ENCODE peak calls at places on chromosomes 12 and 14, in ten cellular contexts. B is progenitor cell of endocrine pancreas, K is GM13976, M is OCI-LY7, T is heart right ventricle, D is epithelial cell of esophagus, Q is foreskin fibroblast, J is psoas muscle, A is tibial artery, E is lung. V is an unnamed sample.
A peak's percentile ranks its signal among the peaks of the same experiment; 100 is the strongest.

GRCh38 chr14:24428628-24429394 is 657 bp downstream of the CBLN3 start:
- DNase-seq in J (no peak), E (no peak), K (no peak), A (no peak), D (no peak), M (no peak), T (no peak), B (no peak), Q (no peak), V (no peak)

GRCh38 chr12:125208942-125209341 is 143.7 kb downstream of the AACS start:
- DNase-seq in M (no peak), B (no peak), A (no peak), T (no peak), D (no peak), Q (no peak), E (no peak), K (no peak), J (no peak), V (no peak)

GRCh38 chr12:109680521-109681030 is 33.0 kb upstream of the FAM222A start:
- DNase-seq in T (no peak), K (no peak), B (no peak), M (no peak), A (no peak), D (no peak), E (no peak), J (no peak), Q (no peak), V (no peak)

GRCh38 chr14:39203659-39204606 is 28.9 kb downstream of the PNN start:
- DNase-seq in Q (no peak), K (no peak), M (no peak), J (no peak), D (peak; percentile 87), E (no peak), A (no peak), T (no peak), B (no peak), V (no peak)

GRCh38 chr14:61177279-61178225 is 103.6 kb downstream of the TMEM30B start:
- DNase-seq in D (peak; percentile 77), M (no peak), B (no peak), A (no peak), J (no peak), T (no peak), K (no peak), Q (no peak), E (no peak), V (no peak)

GRCh38 chr12:94074970-94075695 is 73.2 kb upstream of the PLXNC1 start:
- DNase-seq in K (peak; percentile 25), J (peak; percentile 65), Q (peak; percentile 79), E (peak; percentile 68), T (peak; percentile 73), B (no peak), A (peak; percentile 80), M (peak; percentile 8), D (peak; percentile 88), V (no peak)

GRCh38 chr12:130976171-130976720 is 22.5 kb downstream of the ADGRD1 start:
- DNase-seq in A (no peak), J (no peak), Q (no peak), T (no peak), K (no peak), M (no peak), D (no peak), E (no peak), B (no peak), V (no peak)

GRCh38 chr12:105419606-105420005 is 89.1 kb downstream of the C12orf75 start:
- DNase-seq in E (no peak), B (no peak), D (no peak), T (no peak), M (no peak), Q (no peak), K (no peak), J (no peak), A (no peak), V (no peak)

GRCh38 chr14:95979339-95980042 is 59.7 kb upstream of the C14orf132 start:
- DNase-seq in A (no peak), E (no peak), B (no peak), K (no peak), T (no peak), J (no peak), D (no peak), M (peak; percentile 33), Q (no peak), V (no peak)

GRCh38 chr14:93042968-93043940 is 72.5 kb downstream of the ITPK1 start:
- DNase-seq in A (peak; percentile 57), E (peak; percentile 90), M (no peak), K (peak; percentile 61), T (peak; percentile 72), D (peak; percentile 95), B (no peak), J (peak; percentile 53), Q (peak; percentile 74), V (no peak)

DNA sequence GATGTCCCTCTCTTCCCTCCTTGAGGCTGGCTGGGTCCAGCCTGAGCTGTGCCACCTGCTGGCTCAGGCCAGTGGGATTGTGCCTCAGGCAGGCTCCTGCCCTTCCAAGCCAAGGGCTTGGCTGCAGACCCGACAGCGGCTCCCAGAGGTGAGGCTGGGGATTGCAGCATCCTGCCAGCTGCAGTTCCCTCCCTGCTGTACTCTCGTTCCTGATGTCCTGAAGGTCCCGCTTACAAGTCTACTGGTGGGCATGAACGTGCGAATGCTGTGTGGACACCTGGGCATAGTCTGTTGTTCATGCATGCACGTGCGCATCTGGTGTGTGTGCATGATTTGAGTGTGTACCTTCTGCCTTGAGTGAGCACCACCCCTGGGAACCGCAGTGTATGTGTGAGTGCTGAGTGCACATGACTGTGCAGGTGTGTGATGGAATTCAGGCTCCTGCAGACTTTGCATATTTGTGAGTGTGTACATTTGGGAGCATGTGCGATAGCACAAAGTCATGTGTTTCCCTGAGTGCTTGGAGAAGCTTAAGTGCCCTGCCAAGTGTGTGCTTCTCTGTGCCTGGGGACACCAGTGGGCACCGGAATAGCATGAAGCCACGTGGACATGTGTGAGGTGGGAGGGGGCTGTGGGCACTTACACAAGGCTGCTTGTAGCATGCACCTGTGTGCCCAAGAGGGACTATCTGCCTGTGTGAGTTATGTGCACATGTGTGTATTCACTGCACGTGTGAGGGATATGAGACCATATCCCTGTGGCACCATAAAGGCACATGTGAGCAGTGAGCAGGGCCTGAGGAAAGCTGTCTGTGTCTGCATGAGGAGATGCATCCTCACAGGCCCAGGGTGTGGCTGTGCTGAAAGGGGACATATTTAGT is 19.3 kb upstream of the KRT7 start:
- DNase-seq in Q (peak; percentile 75), B (peak; percentile 79), M (peak; percentile 49), E (peak; percentile 85), A (peak; percentile 65), K (peak; percentile 81), D (peak; percentile 78), J (peak; percentile 76), T (peak; percentile 58), V (no peak)
- TF ChIP-seq CTCF in Q (peak; percentile 100), B (peak; percentile 91), M (peak; percentile 86), E (peak; percentile 93), A (peak; percentile 98), K (peak; percentile 87), D (peak; percentile 97), J (peak; percentile 95), T (peak; percentile 96), V (no peak)

GRCh38 chr12:132109741-132110140 is 34.4 kb downstream of the DDX51 start:
- DNase-seq in T (no peak), D (no peak), A (no peak), K (no peak), M (no peak), B (no peak), E (no peak), J (no peak), Q (peak; percentile 6), V (no peak)
- TF ChIP-seq CTCF in T (no peak), D (no peak), A (no peak), K (no peak), M (no peak), B (no peak), E (no peak), J (no peak), Q (no peak), V (no peak)

GRCh38 chr12:27119797-27120196 is 37.4 kb upstream of the C12orf71 start:
- DNase-seq in T (no peak), M (no peak), B (no peak), E (no peak), K (no peak), Q (no peak), D (no peak), A (no peak), J (no peak), V (no peak)

GRCh38 chr12:27123642-27124041 is 41.3 kb upstream of the C12orf71 start:
- DNase-seq in T (no peak), A (no peak), B (no peak), K (peak; percentile 28), Q (no peak), M (peak; percentile 33), E (no peak), D (peak; percentile 63), J (no peak), V (no peak)
- TF ChIP-seq CTCF in T (no peak), A (no peak), B (peak; percentile 48), K (peak; percentile 6), Q (no peak), M (peak; percentile 64), E (peak; percentile 21), D (peak; percentile 36), J (peak; percentile 9), V (no peak)

GRCh38 chr12:71591601-71592000 is 72.0 kb downstream of the ZFC3H1 start:
- DNase-seq in A (no peak), M (no peak), Q (no peak), T (no peak), K (no peak), E (no peak), D (no peak), J (no peak), B (no peak), V (no peak)

GRCh38 chr12:71599213-71599612 is 64.4 kb downstream of the ZFC3H1 start:
- DNase-seq in E (no peak), A (no peak), J (no peak), K (no peak), M (no peak), Q (no peak), T (no peak), B (no peak), D (peak; percentile 55), V (no peak)

GRCh38 chr12:71589478-71589881 is 74.2 kb downstream of the ZFC3H1 start:
- DNase-seq in Q (no peak), D (peak; percentile 73), J (no peak), M (no peak), B (no peak), K (no peak), A (no peak), E (no peak), T (no peak), V (no peak)

GRCh38 chr12:71592841-71593240 is 70.8 kb downstream of the ZFC3H1 start:
- DNase-seq in Q (no peak), A (no peak), B (no peak), E (no peak), J (no peak), T (no peak), M (no peak), K (no peak), D (peak; percentile 53), V (no peak)

DNA sequence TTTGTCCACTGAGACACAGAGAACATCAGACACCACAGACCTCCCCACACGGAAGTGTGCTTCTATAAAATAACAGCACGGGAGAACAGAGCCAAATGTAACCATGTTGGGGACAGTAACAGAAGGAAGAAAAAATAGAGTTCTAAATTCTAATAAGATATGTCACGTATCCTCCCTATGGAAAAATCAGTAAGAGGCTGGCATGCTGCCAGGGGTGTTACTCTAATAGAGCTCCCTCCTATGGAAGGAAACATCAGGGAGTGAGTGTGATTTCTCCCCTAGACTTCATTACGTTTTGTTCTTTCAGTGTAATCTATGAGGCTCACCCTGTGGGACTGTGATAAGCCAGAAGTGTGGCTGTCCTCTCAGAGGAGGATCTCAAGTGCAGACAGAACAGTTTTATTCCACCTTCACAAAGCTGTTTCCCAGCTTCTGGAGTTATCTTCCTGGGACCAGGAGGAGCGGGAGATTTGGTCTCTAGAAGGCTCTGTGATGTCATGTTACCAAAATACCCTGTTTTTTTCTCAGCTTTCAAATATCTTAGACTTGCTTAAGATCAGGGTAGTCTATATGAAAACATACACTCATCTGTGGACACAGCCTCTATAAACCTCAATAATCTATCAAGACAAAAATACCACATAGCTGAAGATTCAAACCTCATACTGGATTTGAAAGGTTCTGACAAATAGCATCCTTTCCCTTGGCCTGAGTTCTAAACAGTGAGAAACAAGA is 69.3 kb downstream of the ZFC3H1 start:
- DNase-seq in B (no peak), T (peak; percentile 8), J (no peak), E (no peak), K (no peak), D (no peak), Q (no peak), M (no peak), A (no peak), V (no peak)
- TF ChIP-seq CTCF in B (no peak), T (no peak), J (no peak), E (no peak), K (no peak), D (no peak), Q (no peak), M (no peak), A (no peak), V (no peak)

V was measured in activated B cell treated with CpG ODN at 0.5 μM for 24 hours.